ENCODE peak calls at places on chromosomes 6 and 20, in six cellular contexts. F is fibroblast of mammary gland, A is IMR-90, G is PC-9, K is tibial artery, D is HFF-Myc. U is an unnamed sample.

GRCh38 chr6:39182604-39183003 is 46.7 kb downstream of the KCNK5 start:
- DNase-seq in F (no peak), A (no peak), G (no peak), K (no peak), D (no peak), U (no peak)

GRCh38 chr6:157238346-157238745 is 85.0 kb downstream of the TMEM242 start:
- DNase-seq in F (no peak), A (no peak), G (no peak), K (peak), D (no peak), U (no peak)

GRCh38 chr6:169489642-169490408 is 212.0 kb downstream of the WDR27 start:
- DNase-seq in F (peak), A (no peak), G (no peak), K (no peak), D (peak), U (no peak)

GRCh38 chr6:159682265-159682664 is 10.8 kb downstream of the SOD2 start:
- DNase-seq in F (no peak), A (peak), G (no peak), K (no peak), D (no peak), U (no peak)

GRCh38 chr6:20630136-20630535 is 95.9 kb downstream of the CDKAL1 start:
- DNase-seq in F (no peak), A (no peak), G (no peak), K (no peak), D (no peak), U (no peak)

GRCh38 chr6:159977242-159978214 is 8.6 kb downstream of the IGF2R start:
- DNase-seq in F (peak), A (peak), G (no peak), K (no peak), D (no peak), U (no peak)

GRCh38 chr6:35080821-35081425 is 60.2 kb downstream of the TCP11 start:
- DNase-seq in F (no peak), A (no peak), G (no peak), K (peak), D (no peak), U (peak)

GRCh38 chr6:159823953-159824352 is 23.9 kb downstream of the PNLDC1 start:
- DNase-seq in F (no peak), A (no peak), G (no peak), K (peak), D (no peak), U (no peak)

GRCh38 chr20:990293-990959 is 11.7 kb downstream of the RSPO4 start:
- DNase-seq in F (no peak), A (no peak), G (no peak), K (no peak), D (no peak), U (no peak)

GRCh38 chr6:148027201-148027600 is 315.4 kb upstream of the SASH1 start:
- DNase-seq in F (no peak), A (no peak), G (no peak), K (no peak), D (no peak), U (peak)

GRCh38 chr20:50187403-50188051 is 3.1 kb upstream of the CEBPB start:
- DNase-seq in F (peak), A (peak), G (peak), K (no peak), D (no peak), U (peak)

GRCh38 chr20:50186151-50186885 is 4.3 kb upstream of the CEBPB start:
- DNase-seq in F (peak), A (peak), G (peak), K (peak), D (peak), U (peak)

GRCh38 chr20:50188287-50188688 is 2.3 kb upstream of the CEBPB start:
- DNase-seq in F (no peak), A (no peak), G (no peak), K (no peak), D (no peak), U (no peak)

GRCh38 chr20:50185426-50185825 is 5.2 kb upstream of the CEBPB start:
- DNase-seq in F (no peak), A (no peak), G (no peak), K (no peak), D (no peak), U (no peak)

DNA sequence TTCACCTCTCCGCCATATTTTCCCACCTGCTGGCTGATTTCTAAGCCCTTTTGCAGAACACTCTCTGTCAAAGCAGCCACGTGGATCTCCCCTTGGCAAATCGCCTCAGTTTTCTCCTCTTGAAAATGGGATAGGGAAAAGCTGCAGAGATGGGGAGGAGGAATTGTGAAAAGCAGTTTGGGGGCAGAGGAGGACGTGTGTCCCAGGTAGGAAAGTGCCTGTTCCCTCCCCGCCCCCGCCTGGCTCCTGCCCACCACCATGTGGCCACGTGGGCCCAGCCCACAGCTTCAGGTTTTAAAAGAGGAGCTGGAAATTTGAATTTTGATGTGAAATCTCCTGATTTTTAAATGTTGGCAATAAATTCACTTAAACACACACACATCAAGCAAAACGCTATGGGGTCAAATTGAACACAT is 3.6 kb upstream of the CEBPB start:
- DNase-seq in F (no peak), A (no peak), G (no peak), K (no peak), D (no peak), U (no peak)
- TF ChIP-seq CTCF in F (no peak), A (no peak), G (no peak), K (no peak), D (no peak), U (no peak)

GRCh38 chr6:372336-372911 is 19.1 kb upstream of the IRF4 start:
- DNase-seq in F (no peak), A (no peak), G (no peak), K (peak), D (no peak), U (no peak)

GRCh38 chr6:366972-367794 is 24.4 kb upstream of the IRF4 start:
- DNase-seq in F (peak), A (no peak), G (no peak), K (peak), D (no peak), U (peak)

GRCh38 chr6:367891-368630 is 23.5 kb upstream of the IRF4 start:
- DNase-seq in F (no peak), A (no peak), G (no peak), K (peak), D (no peak), U (no peak)

GRCh38 chr6:370555-370954 is 21.0 kb upstream of the IRF4 start:
- DNase-seq in F (no peak), A (no peak), G (no peak), K (peak), D (no peak), U (no peak)

GRCh38 chr6:369559-370431 is 21.8 kb upstream of the IRF4 start:
- DNase-seq in F (no peak), A (no peak), G (no peak), K (peak), D (no peak), U (no peak)
- H3K4me3 ChIP-seq in F (no peak), A (no peak), G (no peak), K (no peak), D (no peak), U (no peak)

DNA sequence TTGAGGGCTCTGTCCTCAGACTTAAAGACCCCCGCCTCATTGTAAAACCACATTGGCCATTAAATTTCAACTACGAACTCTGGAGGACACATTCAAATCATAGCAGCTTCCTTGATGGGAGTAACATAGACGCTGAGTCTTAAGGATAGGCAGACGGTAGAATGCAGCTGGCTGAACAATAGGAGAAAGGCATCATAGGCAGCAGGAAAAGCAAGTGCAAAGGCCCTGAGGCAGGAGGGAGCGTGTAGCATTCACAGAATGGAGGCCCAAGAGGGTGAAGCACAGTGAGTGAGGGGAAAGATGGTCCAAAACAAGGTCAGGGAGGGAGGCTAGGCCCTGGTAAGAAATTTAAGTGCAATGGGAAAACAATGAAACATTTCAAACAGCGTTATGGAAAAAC is 8.6 kb upstream of the PFDN4 start:
- DNase-seq in F (no peak), A (no peak), G (no peak), K (no peak), D (no peak), U (no peak)
- TF ChIP-seq CTCF in F (no peak), A (no peak), G (no peak), K (no peak), D (no peak), U (no peak)

GRCh38 chr6:52555531-52556228 is 21.2 kb downstream of the TRAM2 start:
- DNase-seq in F (no peak), A (peak), G (no peak), K (no peak), D (no peak), U (no peak)
- H3K4me3 ChIP-seq in F (no peak), A (no peak), G (no peak), K (peak), D (no peak), U (no peak)

GRCh38 chr6:33053230-33053629 is 20.2 kb downstream of the HLA-DPA1 start:
- DNase-seq in F (no peak), A (peak), G (no peak), K (no peak), D (no peak), U (no peak)

GRCh38 chr6:33050013-33050800 is 23.2 kb downstream of the HLA-DPA1 start:
- DNase-seq in F (no peak), A (no peak), G (no peak), K (no peak), D (no peak), U (no peak)

GRCh38 chr6:33052627-33053026 is 20.8 kb downstream of the HLA-DPA1 start:
- DNase-seq in F (no peak), A (no peak), G (no peak), K (no peak), D (no peak), U (no peak)

DNA sequence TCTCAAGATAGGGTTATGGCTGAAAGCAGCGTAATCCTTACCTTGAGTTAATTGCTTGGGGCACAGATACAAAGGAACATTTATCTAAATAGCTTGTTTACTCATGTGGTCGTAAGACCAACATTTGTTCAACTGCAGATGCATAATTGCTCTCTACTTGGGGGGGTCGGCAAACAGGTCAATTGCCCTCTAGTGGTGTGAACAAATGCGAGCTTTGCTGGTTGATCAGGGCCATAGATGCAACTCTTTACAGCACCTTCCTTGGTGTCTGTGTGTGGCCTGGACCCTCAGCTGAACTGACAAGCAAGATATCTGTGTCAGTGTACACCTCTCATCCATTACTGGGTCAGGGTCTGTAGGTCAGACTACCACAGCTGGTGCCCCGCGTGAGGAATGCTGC is 24.1 kb downstream of the HLA-DPA1 start:
- DNase-seq in F (peak), A (no peak), G (no peak), K (no peak), D (no peak), U (no peak)
- TF ChIP-seq CTCF in F (peak), A (no peak), G (peak), K (no peak), D (peak), U (no peak)

DNA sequence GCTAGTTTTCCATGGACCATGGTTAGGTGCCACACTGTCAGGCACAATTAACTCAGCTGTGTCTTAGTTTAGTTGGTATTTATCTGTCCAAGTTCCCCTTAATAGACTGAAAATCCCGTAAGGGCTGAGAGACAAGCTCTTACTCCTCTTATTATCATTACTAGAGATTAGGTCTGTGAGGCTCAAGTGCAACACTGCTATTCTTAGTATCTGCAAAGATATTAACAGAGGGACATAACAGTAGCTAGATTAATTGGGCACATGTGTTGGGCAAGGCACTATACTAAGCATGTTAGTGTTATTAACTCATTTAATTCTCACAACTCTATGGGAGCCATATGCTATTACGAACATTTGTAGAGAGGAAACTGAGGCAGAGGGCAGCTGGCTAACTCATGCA is 137.3 kb downstream of the VEGFA start:
- DNase-seq in F (no peak), A (no peak), G (no peak), K (no peak), D (no peak), U (no peak)
- H3K4me3 ChIP-seq in F (no peak), A (no peak), G (no peak), K (no peak), D (no peak), U (no peak)

GRCh38 chr20:35271073-35271882 is 6.6 kb downstream of the MMP24OS start:
- DNase-seq in F (no peak), A (no peak), G (no peak), K (no peak), D (no peak), U (no peak)

GRCh38 chr20:35270021-35270902 is 7.7 kb downstream of the MMP24OS start:
- DNase-seq in F (no peak), A (no peak), G (no peak), K (no peak), D (no peak), U (no peak)

GRCh38 chr20:35271904-35272303 is 6.0 kb downstream of the MMP24OS start:
- DNase-seq in F (peak), A (peak), G (no peak), K (no peak), D (no peak), U (no peak)

GRCh38 chr20:35267092-35267491 is 10.8 kb downstream of the MMP24OS start:
- DNase-seq in F (no peak), A (no peak), G (no peak), K (no peak), D (no peak), U (no peak)

DNA sequence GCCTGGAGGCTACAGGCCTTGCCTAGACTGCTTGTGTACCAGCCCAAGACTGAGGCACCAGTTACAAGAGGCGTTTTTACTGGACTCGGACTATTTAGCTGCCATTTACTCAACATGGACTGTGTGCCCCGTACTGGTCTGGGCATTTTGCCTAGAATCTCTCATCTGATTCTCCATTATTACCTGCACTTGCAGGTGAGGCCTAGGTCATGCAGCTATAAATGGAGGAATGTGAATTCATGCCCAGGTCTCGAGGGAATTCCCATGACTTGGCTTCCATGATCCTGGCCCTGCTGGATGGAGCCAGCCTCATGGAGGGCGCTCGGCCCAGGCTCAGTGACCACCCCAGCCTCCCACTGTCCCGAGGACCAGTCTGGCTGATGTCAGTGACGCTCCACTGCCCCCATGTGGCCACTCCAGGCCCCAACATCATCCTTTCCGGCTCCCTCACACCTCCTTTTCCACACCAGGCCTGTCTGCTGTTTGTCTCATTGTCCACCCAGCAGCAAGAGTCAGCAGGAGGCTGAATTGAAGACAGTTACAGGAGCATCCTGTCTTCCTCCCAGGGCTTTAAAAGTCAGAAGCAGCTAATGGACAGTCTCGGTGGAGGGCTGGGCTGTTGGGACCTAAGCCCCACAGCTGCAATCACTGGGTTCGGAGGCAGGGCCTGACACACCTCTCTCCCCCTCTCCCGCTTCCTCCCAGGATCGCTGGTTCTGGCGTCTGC is 8.7 kb downstream of the MMP24OS start:
- DNase-seq in F (peak), A (peak), G (peak), K (no peak), D (no peak), U (peak)
- TF ChIP-seq CTCF in F (peak), A (peak), G (peak), K (peak), D (peak), U (peak)

GRCh38 chr20:38471987-38472512 is 593 bp upstream of the RALGAPB start:
- DNase-seq in F (no peak), A (no peak), G (no peak), K (no peak), D (no peak), U (no peak)

GRCh38 chr20:38477747-38478146 is 5.1 kb downstream of the RALGAPB start:
- DNase-seq in F (no peak), A (no peak), G (no peak), K (no peak), D (no peak), U (no peak)

GRCh38 chr20:38473353-38473795 is 731 bp downstream of the RALGAPB start:
- DNase-seq in F (peak), A (no peak), G (no peak), K (no peak), D (peak), U (no peak)

GRCh38 chr20:38471245-38471644 is 1.4 kb upstream of the RALGAPB start:
- DNase-seq in F (no peak), A (no peak), G (no peak), K (no peak), D (no peak), U (no peak)

GRCh38 chr20:38472513-38473352 is at the start of gene RALGAPB:
- DNase-seq in F (peak), A (peak), G (peak), K (peak), D (peak), U (peak)
- H3K4me3 ChIP-seq in F (peak), A (peak), G (peak), K (peak), D (peak), U (peak)

U was measured in left lung.